ENCODE peak calls at places on chromosomes 12 and 14, in six cellular contexts. B is hepatocyte, C is thyroid gland, K is dorsolateral prefrontal cortex, O is prostate gland, U is heart right ventricle. A is an unnamed sample. For H3K27me3, the result is how much of the 10 kb centered on the place peaks cover.

GRCh38 chr12:123258593-123258992 is 13.1 kb downstream of the CDK2AP1 start:
- DNase-seq in B (no peak), C (no peak), U (no peak), O (no peak), K (peak), A (no peak)

GRCh38 chr12:48420031-48420775 is 52.2 kb upstream of the ANP32D start:
- DNase-seq in O (no peak), B (no peak), C (no peak), U (no peak), K (no peak), A (no peak)

GRCh38 chr12:12510141-12510540 is 52.5 kb downstream of the DUSP16 start:
- DNase-seq in U (no peak), O (no peak), K (no peak), C (no peak), B (no peak), A (peak)

GRCh38 chr14:99648385-99648784 is 3.5 kb downstream of the HHIPL1 start:
- DNase-seq in K (no peak), B (no peak), O (no peak), U (no peak), C (no peak), A (no peak)

GRCh38 chr12:100365411-100365810 is 8.5 kb downstream of the SLC17A8 start:
- DNase-seq in O (no peak), U (no peak), B (no peak), C (no peak), K (no peak), A (no peak)

GRCh38 chr14:101790232-101790631 is 28.7 kb downstream of the PPP2R5C start:
- DNase-seq in O (no peak), C (no peak), B (no peak), K (no peak), U (no peak), A (no peak)

GRCh38 chr12:53776872-53777271 is 25.1 kb upstream of the CISTR start:
- DNase-seq in B (no peak), K (no peak), O (no peak), C (no peak), U (no peak), A (no peak)

GRCh38 chr12:98154850-98155249 is 360.5 kb upstream of the TMPO start:
- DNase-seq in O (peak), C (peak), K (no peak), U (no peak), B (peak), A (peak)

GRCh38 chr12:25121916-25122315 is 73.0 kb downstream of the DNAI7 start:
- DNase-seq in B (no peak), K (no peak), U (no peak), O (no peak), C (no peak), A (no peak)

GRCh38 chr12:113298861-113299545 is 35.9 kb downstream of the SLC8B1 start:
- DNase-seq in B (no peak), U (peak), O (no peak), K (peak), C (peak), A (no peak)

GRCh38 chr12:108099085-108099484 is 30.0 kb upstream of the WSCD2 start:
- DNase-seq in K (no peak), U (no peak), B (no peak), C (no peak), O (no peak), A (peak)

GRCh38 chr14:23641180-23641914 is 5.2 kb downstream of the DHRS2 start:
- DNase-seq in O (no peak), B (no peak), U (no peak), C (no peak), K (no peak), A (no peak)

GRCh38 chr14:89425931-89426330 is 8.9 kb upstream of the FOXN3 start:
- DNase-seq in C (no peak), O (no peak), K (no peak), U (no peak), B (peak), A (peak)

GRCh38 chr12:3137268-3137761 is 60.1 kb downstream of the TSPAN9 start:
- DNase-seq in B (peak), K (no peak), C (no peak), U (peak), O (no peak), A (no peak)

GRCh38 chr12:45235087-45236025 is 19.5 kb downstream of the ANO6 start:
- DNase-seq in C (peak), K (no peak), B (peak), U (no peak), O (peak), A (peak)

GRCh38 chr12:30652034-30652696 is 43.5 kb downstream of the IPO8 start:
- DNase-seq in B (no peak), C (no peak), K (no peak), U (no peak), O (no peak), A (no peak)

GRCh38 chr12:47903151-47903611 is 1.6 kb downstream of the VDR start:
- DNase-seq in O (peak), B (peak), K (no peak), C (peak), U (no peak), A (peak)

GRCh38 chr12:124837958-124838803 is 25.5 kb downstream of the SCARB1 start:
- DNase-seq in O (peak), C (no peak), B (peak), U (peak), K (peak), A (peak)

GRCh38 chr12:113403435-113404415 is at the start of gene SDS:
- DNase-seq in O (no peak), B (peak), K (peak), C (peak), U (peak), A (no peak)

GRCh38 chr12:54419088-54419887 is at the start of gene ITGA5:
- DNase-seq in U (peak), K (no peak), O (peak), B (peak), C (peak), A (peak)

GRCh38 chr12:118749656-118750055 is 231.7 kb upstream of the SRRM4 start:
- DNase-seq in C (no peak), U (no peak), O (no peak), B (no peak), K (no peak), A (no peak)

GRCh38 chr12:110794623-110795280 is 52.0 kb upstream of the CCDC63 start:
- DNase-seq in C (peak), O (no peak), K (no peak), U (peak), B (no peak), A (no peak)

GRCh38 chr14:26276757-26277156 is 321.1 kb downstream of the NOVA1 start:
- DNase-seq in C (no peak), U (no peak), O (no peak), B (peak), K (no peak), A (no peak)

GRCh38 chr14:85590784-85591183 is 60.8 kb downstream of the FLRT2 start:
- DNase-seq in U (no peak), B (no peak), C (no peak), O (no peak), K (no peak), A (peak)

GRCh38 chr12:125193798-125194562 is 128.7 kb downstream of the AACS start:
- DNase-seq in C (no peak), U (no peak), O (no peak), B (no peak), K (peak), A (peak)

GRCh38 chr14:52046376-52046917 is 22.4 kb downstream of the NID2 start:
- DNase-seq in B (no peak), C (no peak), U (no peak), O (no peak), K (no peak), A (no peak)

GRCh38 chr12:92065018-92065499 is 80.6 kb downstream of the BTG1 start:
- DNase-seq in K (no peak), U (no peak), C (no peak), O (peak), B (peak), A (peak)

GRCh38 chr14:41299924-41300323 is 306.8 kb upstream of the LRFN5 start:
- DNase-seq in K (no peak), O (no peak), B (no peak), U (no peak), C (no peak), A (no peak)

GRCh38 chr14:81289516-81289915 is 68.8 kb upstream of the GTF2A1 start:
- DNase-seq in O (no peak), K (no peak), C (no peak), B (no peak), U (no peak), A (no peak)

GRCh38 chr14:77225254-77225653 is 43.7 kb downstream of the TMEM63C start:
- DNase-seq in K (no peak), B (no peak), U (no peak), C (no peak), O (no peak), A (no peak)

GRCh38 chr14:37263656-37264236 is 66.0 kb downstream of the MIPOL1 start:
- DNase-seq in O (no peak), B (no peak), U (no peak), K (no peak), C (no peak), A (no peak)

GRCh38 chr12:13241833-13242232 is 45.3 kb downstream of the EMP1 start:
- DNase-seq in C (no peak), U (no peak), B (peak), K (no peak), O (no peak), A (peak)

GRCh38 chr14:68819260-68819691 is 26.4 kb upstream of the ZFP36L1 start:
- DNase-seq in B (peak), U (no peak), C (no peak), O (no peak), K (no peak), A (peak)

GRCh38 chr12:89935850-89936249 is 227.2 kb upstream of the ATP2B1 start:
- DNase-seq in U (no peak), B (no peak), K (no peak), O (no peak), C (no peak), A (no peak)

DNA sequence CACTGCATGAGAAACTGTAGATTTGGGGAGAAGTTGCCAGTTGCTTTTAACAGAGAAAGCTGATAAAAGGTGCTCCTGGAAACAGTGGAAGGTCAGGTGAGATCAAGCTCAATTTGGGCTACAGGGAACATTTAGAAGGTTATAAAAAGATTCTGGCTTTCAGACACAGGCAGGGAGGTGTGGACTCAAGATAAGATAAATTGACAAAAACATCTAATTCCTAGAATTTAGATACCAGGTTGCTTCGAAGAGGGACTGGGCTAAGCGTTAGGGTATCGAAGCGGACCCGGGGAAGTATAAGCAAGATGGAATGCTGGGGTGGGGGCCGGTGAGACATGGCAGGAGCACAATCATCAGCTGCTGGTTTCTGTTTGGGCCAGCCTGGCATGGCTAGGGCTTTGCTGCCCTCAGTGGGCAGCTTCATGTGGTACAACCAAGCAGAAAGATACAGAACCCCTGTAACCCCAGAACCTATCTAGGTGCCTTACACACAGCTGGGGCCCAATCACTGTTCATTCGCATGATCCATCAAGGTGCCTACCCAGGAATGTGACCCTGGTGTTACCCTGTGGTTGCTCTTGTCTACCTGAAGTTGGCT is 15.0 kb upstream of the CELA1 start:
- DNase-seq in C (no peak), O (no peak), K (no peak), U (no peak), B (no peak), A (no peak)
- TF ChIP-seq CTCF in C (no peak), O (no peak), K (no peak), U (no peak), B (no peak), A (no peak)

GRCh38 chr12:56081393-56082347 is 1.7 kb downstream of the ERBB3 start:
- DNase-seq in O (no peak), B (peak), U (no peak), K (peak), C (no peak), A (no peak)
- H3K4me3 ChIP-seq in O (peak), B (peak), U (no peak), K (peak), C (peak), A (peak)

DNA sequence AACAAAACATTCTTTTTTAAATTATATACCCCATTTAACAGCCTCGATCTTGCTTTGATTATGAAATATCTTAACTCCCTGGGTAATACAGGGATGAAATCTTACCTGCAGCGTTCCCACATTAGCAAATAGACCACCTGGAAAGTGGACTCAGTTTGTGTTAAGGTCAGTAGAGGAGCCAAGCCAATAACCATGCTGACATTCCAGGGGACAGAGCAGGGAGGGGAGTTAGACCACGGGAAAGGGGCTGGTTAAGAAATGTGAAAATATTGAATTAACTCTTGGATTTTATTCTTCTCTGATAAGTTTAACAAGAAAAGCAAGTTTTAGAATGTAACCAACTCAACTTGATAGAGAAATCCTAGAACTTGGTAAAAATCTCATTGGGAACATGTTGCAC is 144.9 kb upstream of the CLEC14A start:
- DNase-seq in C (no peak), O (no peak), U (no peak), K (no peak), B (no peak), A (no peak)
- H3K27me3 ChIP-seq in C (under half), O (under half), U (under half), K (under half), B (under half), A (under half)

DNA sequence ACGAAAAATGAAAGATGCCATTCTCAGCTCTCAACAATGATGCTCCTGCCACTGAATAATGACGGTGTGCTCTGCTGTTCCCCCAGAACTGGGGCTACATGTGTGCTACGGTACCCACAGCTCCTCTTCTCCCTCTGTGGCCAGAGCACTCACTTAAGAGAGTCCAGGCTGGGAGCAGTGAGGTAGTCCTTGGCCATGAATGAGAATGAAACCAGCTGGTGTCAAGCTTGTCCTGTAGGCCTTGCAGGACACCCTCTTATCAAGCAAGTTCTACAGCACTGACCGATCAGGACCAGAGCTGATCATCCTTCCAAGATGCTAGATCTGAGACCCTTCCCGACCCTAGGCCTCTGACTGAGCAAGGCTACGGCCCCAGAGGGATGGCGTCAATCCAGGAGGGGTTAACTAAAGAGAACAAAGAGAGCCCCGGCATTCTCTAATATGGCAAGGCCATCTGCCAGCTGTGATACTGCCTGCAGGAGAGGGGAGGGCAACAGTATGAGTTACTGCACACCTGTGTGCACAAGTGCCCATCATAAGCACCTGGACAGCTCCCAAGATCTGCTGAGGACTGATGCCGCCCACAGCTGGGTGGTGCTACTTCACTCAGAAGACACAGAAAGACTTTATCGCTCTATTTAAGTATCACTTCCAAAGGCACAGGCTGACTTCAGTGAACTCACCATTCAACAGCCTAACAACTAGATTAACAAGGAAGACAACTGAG is 30.5 kb downstream of the APPL2 start:
- DNase-seq in B (no peak), O (peak), K (no peak), C (peak), U (no peak), A (peak)
- TF ChIP-seq CTCF in B (no peak), O (no peak), K (no peak), C (no peak), U (no peak), A (no peak)

DNA sequence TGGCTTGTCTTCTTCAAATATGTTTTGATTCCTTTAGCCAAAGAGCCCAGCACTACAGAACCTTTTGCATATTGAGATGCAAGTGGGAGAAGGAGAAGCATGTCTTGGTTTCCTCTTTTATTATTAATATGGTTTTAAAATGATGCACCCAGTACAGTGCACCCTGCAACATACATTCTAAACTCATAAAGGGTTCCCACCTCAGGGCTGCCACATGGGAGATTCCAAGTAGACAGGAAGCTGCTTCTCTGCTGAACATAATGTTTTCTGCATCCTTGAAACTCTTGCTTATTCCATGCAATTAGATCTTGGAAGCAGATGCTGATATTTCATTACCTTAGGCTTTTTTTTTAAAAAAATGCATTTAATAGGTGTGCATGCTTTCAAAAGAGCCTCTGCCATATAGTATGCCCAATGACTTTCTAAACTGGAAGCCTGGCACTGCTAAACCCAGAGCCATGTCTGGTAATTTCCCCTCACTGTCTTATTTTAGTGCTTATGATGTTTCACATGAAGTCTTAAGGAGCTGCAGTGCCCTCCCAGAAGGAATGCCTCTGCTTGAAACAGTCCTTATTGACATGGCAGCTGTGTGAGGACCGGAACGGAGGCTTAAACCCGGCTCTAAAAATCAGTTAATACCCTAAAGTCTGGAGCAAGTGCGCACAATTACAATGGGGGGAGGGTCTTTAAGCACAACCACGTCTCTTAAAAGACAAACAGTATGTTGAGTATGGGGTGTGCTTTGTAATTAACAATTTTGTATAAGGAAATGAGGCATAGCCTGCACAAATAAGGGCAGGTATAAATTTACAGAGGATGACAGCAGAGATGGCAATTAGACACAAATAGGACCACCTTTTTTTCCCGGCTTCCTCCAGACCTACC is 2.0 kb upstream of the SIX1 start:
- DNase-seq in O (no peak), K (no peak), U (no peak), C (no peak), B (no peak), A (no peak)
- H3K4me3 ChIP-seq in O (peak), K (no peak), U (peak), C (no peak), B (no peak), A (no peak)

A was measured in bronchial epithelial cell.